ENCODE peak calls at places on chromosome 6, in four cellular contexts. One of them, this sample, is unnamed.
A peak's percentile ranks its signal among the peaks of the same experiment; 100 is the strongest.

GRCh38 chr6:42099340-42100028 is 42.9 kb downstream of the C6orf132 start:
- DNase-seq in HCT116: no peak
- DNase-seq in SK-N-SH: no peak
- DNase-seq in GM23248: peak; percentile 88
- DNase-seq in this sample: peak; percentile 78

GRCh38 chr6:25389501-25389900 is 110.3 kb downstream of the CARMIL1 start:
- DNase-seq in SK-N-SH: no peak
- DNase-seq in GM23248: peak; percentile 84
- DNase-seq in HCT116: no peak
- DNase-seq in this sample: peak; percentile 46

GRCh38 chr6:10951675-10952282 is 64.9 kb downstream of the SYCP2L start:
- DNase-seq in HCT116: no peak
- DNase-seq in SK-N-SH: peak; percentile 39
- DNase-seq in GM23248: peak; percentile 78
- DNase-seq in this sample: peak; percentile 77

GRCh38 chr6:75283907-75284284 is 696 bp downstream of the TMEM30A start:
- DNase-seq in GM23248: no peak
- DNase-seq in HCT116: no peak
- DNase-seq in SK-N-SH: peak; percentile 11
- DNase-seq in this sample: no peak

GRCh38 chr6:118748311-118749062 is 97.1 kb upstream of the CEP85L start:
- DNase-seq in SK-N-SH: peak; percentile 50
- DNase-seq in GM23248: peak; percentile 76
- DNase-seq in HCT116: no peak
- DNase-seq in this sample: peak; percentile 30

GRCh38 chr6:157227202-157228166 is 95.8 kb downstream of the TMEM242 start:
- DNase-seq in HCT116: no peak
- DNase-seq in SK-N-SH: peak; percentile 68
- DNase-seq in GM23248: peak; percentile 47
- DNase-seq in this sample: peak; percentile 44

GRCh38 chr6:33851959-33852358 is 48.2 kb upstream of the MLN start:
- DNase-seq in SK-N-SH: no peak
- DNase-seq in HCT116: peak; percentile 31
- DNase-seq in GM23248: peak; percentile 49
- DNase-seq in this sample: peak; percentile 48

GRCh38 chr6:158452191-158452590 is 107.7 kb upstream of the TMEM181 start:
- DNase-seq in HCT116: no peak
- DNase-seq in GM23248: no peak
- DNase-seq in SK-N-SH: no peak
- DNase-seq in this sample: no peak

GRCh38 chr6:28105286-28105685 is 19.1 kb upstream of the ZSCAN16 start:
- DNase-seq in SK-N-SH: peak; percentile 25
- DNase-seq in GM23248: peak; percentile 53
- DNase-seq in HCT116: no peak
- DNase-seq in this sample: peak; percentile 34

GRCh38 chr6:166957087-166957804 is 896 bp upstream of the RNASET2 start:
- DNase-seq in HCT116: no peak
- DNase-seq in GM23248: peak; percentile 58
- DNase-seq in SK-N-SH: peak; percentile 56
- DNase-seq in this sample: no peak

GRCh38 chr6:129890701-129891100 is 29.6 kb upstream of the TMEM244 start:
- DNase-seq in SK-N-SH: no peak
- DNase-seq in GM23248: peak; percentile 24
- DNase-seq in HCT116: no peak
- DNase-seq in this sample: peak; percentile 39

GRCh38 chr6:42271834-42272805 is 54.5 kb upstream of the MRPS10 start:
- DNase-seq in SK-N-SH: no peak
- DNase-seq in HCT116: no peak
- DNase-seq in GM23248: no peak
- DNase-seq in this sample: no peak

GRCh38 chr6:149112976-149113375 is 204.5 kb upstream of the TAB2 start:
- DNase-seq in SK-N-SH: no peak
- DNase-seq in GM23248: no peak
- DNase-seq in HCT116: no peak
- DNase-seq in this sample: no peak

GRCh38 chr6:11309947-11310665 is 77.6 kb upstream of the NEDD9 start:
- DNase-seq in HCT116: no peak
- DNase-seq in GM23248: no peak
- DNase-seq in SK-N-SH: peak; percentile 67
- DNase-seq in this sample: peak; percentile 16

GRCh38 chr6:135922170-135922569 is 70.7 kb downstream of the PDE7B start:
- DNase-seq in GM23248: peak; percentile 98
- DNase-seq in SK-N-SH: peak; percentile 31
- DNase-seq in HCT116: peak; percentile 29
- DNase-seq in this sample: peak; percentile 93

GRCh38 chr6:69795469-69796080 is 1.2 kb downstream of the LMBRD1 start:
- DNase-seq in SK-N-SH: peak; percentile 8
- DNase-seq in GM23248: peak; percentile 19
- DNase-seq in HCT116: no peak
- DNase-seq in this sample: no peak

GRCh38 chr6:90383212-90383611 is 86.6 kb upstream of the BACH2 start:
- DNase-seq in GM23248: no peak
- DNase-seq in HCT116: no peak
- DNase-seq in SK-N-SH: no peak
- DNase-seq in this sample: no peak

GRCh38 chr6:130927305-130927704 is 100.1 kb downstream of the SMLR1 start:
- DNase-seq in SK-N-SH: no peak
- DNase-seq in GM23248: no peak
- DNase-seq in HCT116: peak; percentile 54
- DNase-seq in this sample: peak; percentile 16

GRCh38 chr6:125811259-125811658 is 20.5 kb downstream of the NCOA7 start:
- DNase-seq in HCT116: no peak
- DNase-seq in SK-N-SH: no peak
- DNase-seq in GM23248: no peak
- DNase-seq in this sample: no peak

GRCh38 chr6:32950449-32950848 is 2.4 kb downstream of the HLA-DMA start:
- DNase-seq in SK-N-SH: no peak
- DNase-seq in HCT116: no peak
- DNase-seq in GM23248: no peak
- DNase-seq in this sample: no peak

GRCh38 chr6:117616971-117617765 is 14.9 kb upstream of the GOPC start:
- DNase-seq in SK-N-SH: no peak
- DNase-seq in GM23248: no peak
- DNase-seq in HCT116: no peak
- DNase-seq in this sample: no peak

GRCh38 chr6:138219398-138219797 is 1.1 kb upstream of the PBOV1 start:
- DNase-seq in GM23248: no peak
- DNase-seq in SK-N-SH: no peak
- DNase-seq in HCT116: no peak
- DNase-seq in this sample: no peak

GRCh38 chr6:110746680-110747079 is 68.6 kb downstream of the CDK19 start:
- DNase-seq in SK-N-SH: no peak
- DNase-seq in GM23248: no peak
- DNase-seq in HCT116: no peak
- DNase-seq in this sample: no peak

GRCh38 chr6:45574885-45575284 is 197.2 kb upstream of the SUPT3H start:
- DNase-seq in HCT116: no peak
- DNase-seq in SK-N-SH: no peak
- DNase-seq in GM23248: no peak
- DNase-seq in this sample: no peak

GRCh38 chr6:10558575-10558974 is 37.4 kb downstream of the GCNT2 start:
- DNase-seq in HCT116: no peak
- DNase-seq in GM23248: no peak
- DNase-seq in SK-N-SH: peak; percentile 50
- DNase-seq in this sample: no peak

GRCh38 chr6:148223424-148223842 is 119.2 kb upstream of the SASH1 start:
- DNase-seq in HCT116: no peak
- DNase-seq in SK-N-SH: no peak
- DNase-seq in GM23248: peak; percentile 83
- DNase-seq in this sample: peak; percentile 14

GRCh38 chr6:81480139-81480538 is 272.3 kb downstream of the TENT5A start:
- DNase-seq in GM23248: peak; percentile 13
- DNase-seq in SK-N-SH: no peak
- DNase-seq in HCT116: no peak
- DNase-seq in this sample: peak; percentile 73

GRCh38 chr6:136927313-136927712 is 5.2 kb downstream of the SLC35D3 start:
- DNase-seq in GM23248: no peak
- DNase-seq in HCT116: peak; percentile 7
- DNase-seq in SK-N-SH: peak; percentile 46
- DNase-seq in this sample: peak; percentile 6

GRCh38 chr6:106534564-106534982 is 94.7 kb downstream of the RTN4IP1 start:
- DNase-seq in SK-N-SH: no peak
- DNase-seq in HCT116: no peak
- DNase-seq in GM23248: peak; percentile 13
- DNase-seq in this sample: no peak

GRCh38 chr6:113856011-113856551 is 1.1 kb upstream of the MARCKS start:
- DNase-seq in GM23248: peak; percentile 71
- DNase-seq in HCT116: no peak
- DNase-seq in SK-N-SH: peak; percentile 22
- DNase-seq in this sample: peak; percentile 48

GRCh38 chr6:112475083-112475482 is 128.0 kb downstream of the RFPL4B start:
- DNase-seq in HCT116: no peak
- DNase-seq in GM23248: peak; percentile 88
- DNase-seq in SK-N-SH: no peak
- DNase-seq in this sample: no peak

GRCh38 chr6:116159782-116160524 is 34.0 kb upstream of the COL10A1 start:
- DNase-seq in GM23248: peak; percentile 57
- DNase-seq in SK-N-SH: no peak
- DNase-seq in HCT116: no peak
- DNase-seq in this sample: no peak

GRCh38 chr6:46993846-46994245 is 48.3 kb downstream of the ADGRF1 start:
- DNase-seq in SK-N-SH: no peak
- DNase-seq in GM23248: peak; percentile 81
- DNase-seq in HCT116: peak; percentile 90
- DNase-seq in this sample: peak; percentile 98

GRCh38 chr6:151285121-151285520 is 45.4 kb downstream of the AKAP12 start:
- DNase-seq in GM23248: peak; percentile 71
- DNase-seq in SK-N-SH: no peak
- DNase-seq in HCT116: no peak
- DNase-seq in this sample: peak; percentile 37
- H3K27ac ChIP-seq in GM23248: no peak overlapping the region
- H3K27ac ChIP-seq in SK-N-SH: peak overlapping the region; percentile 77
- H3K27ac ChIP-seq in HCT116: no peak overlapping the region
- H3K27ac ChIP-seq in this sample: no peak overlapping the region

DNA sequence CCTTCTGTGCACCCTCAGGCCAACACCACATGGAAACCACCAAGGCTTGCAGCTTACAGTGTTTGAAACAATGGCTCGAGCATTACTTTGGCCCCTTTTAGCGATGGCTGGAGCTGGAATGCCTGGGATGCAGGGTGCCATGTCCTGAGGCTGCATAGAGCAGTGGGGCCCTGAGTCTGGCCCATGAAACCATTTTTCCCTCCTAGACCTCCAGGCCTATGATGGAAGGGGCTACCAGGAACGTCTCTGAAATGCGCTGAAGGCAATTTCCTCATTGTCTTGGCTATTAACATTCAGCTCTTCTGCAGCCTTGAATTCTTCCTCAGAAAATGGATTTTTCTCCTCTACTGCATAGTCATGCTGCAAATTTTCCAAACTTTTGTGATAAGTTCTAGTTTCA is 29.9 kb upstream of the SERINC1 start:
- DNase-seq in SK-N-SH: no peak
- DNase-seq in GM23248: no peak
- DNase-seq in HCT116: no peak
- DNase-seq in this sample: no peak
- H3K9me3 ChIP-seq in SK-N-SH: no peaks in the 10 kb centered on the region
- H3K9me3 ChIP-seq in GM23248: peaks cover 3% of the 10 kb centered on the region
- H3K9me3 ChIP-seq in HCT116: no peaks in the 10 kb centered on the region
- H3K9me3 ChIP-seq in this sample: no peaks in the 10 kb centered on the region

DNA sequence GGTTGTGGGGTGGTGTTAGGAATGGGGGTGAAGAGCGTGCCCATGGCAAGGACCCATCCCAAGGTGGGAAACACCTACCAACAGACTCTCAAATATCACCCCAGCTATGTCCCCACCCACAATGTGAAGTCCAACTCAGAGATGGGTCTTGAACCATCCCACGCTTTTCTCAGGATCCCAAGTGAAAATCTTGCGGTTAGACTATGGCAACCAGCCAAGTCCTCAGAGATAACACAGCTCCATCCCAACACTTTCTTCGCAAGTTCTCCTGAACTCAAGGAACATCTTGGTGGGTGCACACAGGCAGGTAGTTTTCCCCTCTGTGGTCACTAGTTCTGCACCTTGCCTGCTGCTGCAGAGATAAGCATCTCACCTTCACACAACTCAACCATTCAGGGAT is 116.0 kb downstream of the CDC5L start:
- DNase-seq in GM23248: no peak
- DNase-seq in SK-N-SH: no peak
- DNase-seq in HCT116: no peak
- DNase-seq in this sample: no peak
- H3K9me2 ChIP-seq in GM23248: no peaks in the 10 kb centered on the region
- H3K9me2 ChIP-seq in SK-N-SH: no peaks in the 10 kb centered on the region
- H3K9me2 ChIP-seq in HCT116: no peaks in the 10 kb centered on the region
- H3K9me2 ChIP-seq in this sample: peaks cover 4% of the 10 kb centered on the region

GRCh38 chr6:160035241-160035640 is 66.4 kb downstream of the IGF2R start:
- DNase-seq in GM23248: no peak
- DNase-seq in SK-N-SH: no peak
- DNase-seq in HCT116: no peak
- DNase-seq in this sample: no peak
- H3K27ac ChIP-seq in GM23248: no peak overlapping the region
- H3K27ac ChIP-seq in SK-N-SH: no peak overlapping the region
- H3K27ac ChIP-seq in HCT116: no peak overlapping the region
- H3K27ac ChIP-seq in this sample: no peak overlapping the region

DNA sequence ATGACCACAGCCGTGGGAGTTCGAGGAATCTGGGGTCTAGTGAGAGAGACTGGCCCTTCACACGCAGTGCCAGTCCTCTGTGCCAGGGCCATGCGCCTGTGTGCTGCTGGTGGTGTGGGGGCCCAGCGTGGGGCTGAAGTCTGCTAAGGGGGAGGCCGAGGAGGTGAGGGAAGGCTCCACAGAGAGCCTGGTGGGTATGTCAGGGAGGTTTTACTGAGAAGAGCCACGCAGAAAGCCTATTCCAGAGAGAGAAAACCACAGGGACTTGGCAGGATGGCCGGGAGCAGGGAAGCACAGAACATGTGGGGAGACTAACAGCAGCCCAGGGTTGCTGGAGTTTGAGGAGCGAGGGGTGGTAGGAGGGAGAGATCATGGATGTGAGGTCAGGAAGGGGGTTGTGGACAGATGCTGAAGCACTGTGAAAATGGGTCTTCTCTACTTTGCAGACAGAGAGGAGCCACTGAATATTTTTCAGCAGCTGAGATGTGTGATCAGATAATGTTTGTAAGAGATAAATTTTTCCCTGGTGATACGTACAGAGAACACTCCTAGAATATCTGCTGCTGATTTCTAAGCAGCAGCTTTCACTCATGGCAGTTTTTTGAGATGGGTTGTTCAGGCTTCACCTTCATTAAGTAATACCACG is 35.4 kb downstream of the DUSP22 start:
- DNase-seq in GM23248: peak; percentile 68
- DNase-seq in HCT116: no peak
- DNase-seq in SK-N-SH: peak; percentile 52
- DNase-seq in this sample: no peak
- H3K9me3 ChIP-seq in GM23248: no peaks in the 10 kb centered on the region
- H3K9me3 ChIP-seq in HCT116: no peaks in the 10 kb centered on the region
- H3K9me3 ChIP-seq in SK-N-SH: no peaks in the 10 kb centered on the region
- H3K9me3 ChIP-seq in this sample: no peaks in the 10 kb centered on the region